ENCODE peak calls at places on chromosomes 6 and 20, in seven cellular contexts. J is CD8-positive, alpha-beta T cell; K is lung; F is lower lobe of right lung; Z is tibial nerve; I is Peyer's patch; L is mucosa of descending colon. D is an unnamed sample. For H3K9me3 and H3K4me1, the result is how much of the 10 kb centered on the place peaks cover.

GRCh38 chr20:25402583-25402982 is 4.9 kb upstream of the GINS1 start:
- DNase-seq in J (no peak), K (no peak), F (no peak), Z (no peak), I (no peak), L (no peak), D (no peak)

GRCh38 chr6:93305088-93305487 is 114.3 kb downstream of the EPHA7 start:
- DNase-seq in J (no peak), K (no peak), F (no peak), Z (no peak), I (no peak), L (no peak), D (no peak)

GRCh38 chr6:158086054-158086705 is 81.9 kb downstream of the SERAC1 start:
- DNase-seq in J (no peak), K (no peak), F (no peak), Z (no peak), I (no peak), L (no peak), D (no peak)

GRCh38 chr20:62702886-62703852 is 5.5 kb upstream of the NTSR1 start:
- DNase-seq in J (no peak), K (no peak), F (no peak), Z (no peak), I (no peak), L (peak), D (no peak)

GRCh38 chr6:64439274-64439673 is 803.7 kb downstream of the PHF3 start:
- DNase-seq in J (no peak), K (no peak), F (no peak), Z (no peak), I (no peak), L (no peak), D (no peak)

GRCh38 chr6:109521100-109521499 is 38.1 kb upstream of the ZBTB24 start:
- DNase-seq in J (no peak), K (no peak), F (no peak), Z (no peak), I (no peak), L (no peak), D (no peak)

GRCh38 chr20:36070451-36070850 is 84.1 kb upstream of the EPB41L1 start:
- DNase-seq in J (no peak), K (no peak), F (no peak), Z (no peak), I (no peak), L (no peak), D (no peak)

GRCh38 chr20:57792386-57793095 is 82.7 kb upstream of the PMEPA1 start:
- DNase-seq in J (no peak), K (no peak), F (no peak), Z (no peak), I (no peak), L (no peak), D (no peak)

GRCh38 chr6:168016756-168017525 is 19.5 kb downstream of the KIF25 start:
- DNase-seq in J (no peak), K (no peak), F (peak), Z (no peak), I (no peak), L (no peak), D (no peak)
- H3K9me3 ChIP-seq in J (under half), K (under half), F (under half), Z (under half), I (under half), L (under half), D (under half)

GRCh38 chr6:35385457-35386202 is 43.3 kb downstream of the PPARD start:
- DNase-seq in J (no peak), K (no peak), F (no peak), Z (peak), I (no peak), L (no peak), D (no peak)
- H3K4me1 ChIP-seq in J (under half), K (under half), F (under half), Z (under half), I (under half), L (under half), D (under half)

DNA sequence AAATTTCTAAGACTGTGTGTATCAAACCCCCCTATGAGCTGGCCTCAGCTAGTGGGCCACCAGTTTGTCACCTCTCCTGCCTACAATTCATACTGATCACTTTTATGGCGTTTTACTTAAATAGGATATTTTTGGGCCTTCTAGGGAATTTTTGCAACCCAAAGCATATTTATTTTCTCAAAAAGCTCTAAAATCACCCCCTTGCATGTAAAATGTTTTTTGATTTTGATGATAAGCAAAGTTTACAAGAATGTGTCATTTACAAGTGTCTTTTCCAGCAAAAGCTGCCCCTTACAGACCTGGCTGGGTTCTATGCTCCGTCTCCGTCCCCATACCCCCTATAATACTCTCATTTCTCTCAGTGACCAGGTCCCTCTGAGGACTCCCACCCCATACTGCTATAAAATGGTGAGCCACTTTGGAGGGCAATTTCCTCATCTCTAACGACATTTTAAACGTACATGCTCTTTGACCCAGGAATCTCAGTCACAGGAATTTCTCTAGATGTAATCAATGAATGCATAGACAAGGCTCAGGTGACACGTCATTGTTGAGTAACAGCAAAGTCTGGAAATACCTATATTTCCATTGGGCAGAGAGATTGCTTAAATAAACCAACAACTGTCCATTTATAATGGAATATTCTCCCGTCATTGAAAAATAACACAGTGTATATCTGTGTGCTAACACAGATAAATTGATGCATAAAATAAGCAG is 13.9 kb upstream of the OCSTAMP start:
- DNase-seq in J (no peak), K (no peak), F (no peak), Z (no peak), I (no peak), L (no peak), D (no peak)
- TF ChIP-seq CTCF in J (no peak), K (no peak), F (no peak), Z (no peak), I (no peak), L (no peak), D (no peak)

DNA sequence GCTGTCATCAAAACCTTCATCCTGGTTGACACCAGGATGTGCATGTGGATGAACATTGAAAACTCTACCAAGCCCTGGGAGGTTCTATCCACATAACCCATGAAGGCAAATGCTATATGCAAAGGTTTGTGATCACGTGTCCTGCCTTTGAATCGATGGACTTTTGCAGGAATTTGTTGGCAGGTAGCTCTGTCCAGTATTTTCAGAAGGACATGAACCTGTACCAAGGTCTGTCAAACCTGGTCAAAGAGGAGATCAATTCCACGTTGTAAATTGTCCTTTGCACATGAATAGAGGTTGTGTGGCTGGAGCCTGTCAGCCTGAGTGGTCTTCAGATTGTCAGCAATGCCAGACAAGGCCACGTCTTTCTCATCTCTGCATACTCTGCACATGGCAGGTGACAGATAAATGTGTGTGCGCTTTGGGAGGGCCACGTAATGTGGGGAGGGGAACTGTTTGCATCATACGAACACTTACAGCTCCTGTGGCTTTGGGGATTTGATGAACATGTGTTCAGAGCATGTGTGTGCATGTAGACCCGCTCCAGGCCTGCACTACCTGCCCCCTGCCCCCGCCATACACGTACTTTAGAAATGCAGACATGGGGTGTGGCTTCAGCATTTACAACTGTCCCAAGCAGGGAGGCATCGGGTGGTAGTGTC is 169.1 kb downstream of the ERMARD start:
- DNase-seq in J (no peak), K (no peak), F (no peak), Z (no peak), I (no peak), L (no peak), D (no peak)
- H3K9me3 ChIP-seq in J (under half), K (under half), F (under half), Z (under half), I (under half), L (under half), D (under half)

GRCh38 chr6:52510213-52510562 is 66.7 kb downstream of the TRAM2 start:
- DNase-seq in J (no peak), K (no peak), F (no peak), Z (no peak), I (no peak), L (no peak), D (no peak)

GRCh38 chr6:52506502-52506875 is 70.4 kb downstream of the TRAM2 start:
- DNase-seq in J (no peak), K (no peak), F (no peak), Z (no peak), I (no peak), L (no peak), D (no peak)

GRCh38 chr6:52509281-52510212 is 67.3 kb downstream of the TRAM2 start:
- DNase-seq in J (no peak), K (no peak), F (no peak), Z (no peak), I (no peak), L (no peak), D (peak)

GRCh38 chr6:52507557-52508260 is 69.2 kb downstream of the TRAM2 start:
- DNase-seq in J (no peak), K (no peak), F (no peak), Z (peak), I (no peak), L (no peak), D (peak)

GRCh38 chr6:52508261-52508739 is 68.6 kb downstream of the TRAM2 start:
- DNase-seq in J (no peak), K (no peak), F (no peak), Z (no peak), I (no peak), L (no peak), D (peak)
- H3K4me1 ChIP-seq in J (under half), K (under half), F (under half), Z (under half), I (under half), L (under half), D (half or more)

DNA sequence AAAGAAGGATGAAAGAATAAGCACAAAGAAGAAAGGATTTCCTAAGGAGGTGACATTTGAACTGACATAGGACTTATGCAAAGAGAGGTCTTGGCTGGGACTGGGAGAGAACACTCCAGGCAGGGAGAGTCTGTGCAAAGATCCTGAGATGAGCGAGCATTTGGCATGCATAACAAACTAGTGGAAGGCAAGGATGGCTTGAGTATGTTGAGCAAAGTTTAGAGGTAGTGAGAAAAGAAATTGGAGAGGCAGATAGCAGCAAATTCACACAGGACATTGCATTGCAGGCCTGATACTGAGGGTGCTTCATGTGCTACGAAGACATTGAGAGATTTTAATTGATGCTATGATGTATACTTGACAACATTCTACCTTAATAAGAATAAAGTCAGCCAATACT is 237.8 kb downstream of the ZNF217 start:
- DNase-seq in J (no peak), K (no peak), F (no peak), Z (no peak), I (no peak), L (no peak), D (no peak)
- TF ChIP-seq CTCF in J (no peak), K (no peak), F (no peak), Z (no peak), I (no peak), L (no peak), D (no peak)

GRCh38 chr20:49846206-49846807 is 33.7 kb downstream of the SLC9A8 start:
- DNase-seq in J (peak), K (peak), F (no peak), Z (peak), I (peak), L (no peak), D (no peak)

GRCh38 chr20:49843139-49843538 is 30.5 kb downstream of the SLC9A8 start:
- DNase-seq in J (no peak), K (no peak), F (no peak), Z (no peak), I (no peak), L (no peak), D (no peak)

GRCh38 chr20:49838546-49838945 is 25.9 kb downstream of the SLC9A8 start:
- DNase-seq in J (no peak), K (no peak), F (no peak), Z (no peak), I (no peak), L (no peak), D (no peak)

DNA sequence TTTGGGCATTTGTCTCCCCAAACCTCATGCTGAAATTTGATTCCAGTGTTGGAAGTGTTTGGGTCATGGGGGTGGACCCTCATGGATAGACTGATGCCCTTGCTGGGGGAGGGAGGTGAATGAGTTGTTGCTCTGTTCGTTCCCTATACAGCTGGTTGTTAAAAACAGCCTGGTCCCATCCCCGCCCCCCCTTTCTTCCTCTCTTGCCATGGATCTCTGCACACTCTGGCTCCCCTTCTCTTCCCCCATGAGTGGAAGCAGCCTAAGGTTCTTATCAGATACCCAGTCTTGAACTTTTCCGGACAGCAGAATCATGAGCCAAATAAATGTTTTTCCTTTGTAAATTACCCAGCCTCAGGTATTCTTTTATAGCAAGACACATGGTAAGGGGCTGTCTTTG is 31.1 kb downstream of the SLC9A8 start:
- DNase-seq in J (no peak), K (no peak), F (no peak), Z (no peak), I (no peak), L (no peak), D (no peak)
- H3K9me3 ChIP-seq in J (under half), K (under half), F (under half), Z (under half), I (under half), L (under half), D (under half)